ENCODE peak calls at places on chromosomes 16 and 17, in seven cellular contexts. V, O, Q, F, H, D and G are unnamed samples. For H3K27me3, the result is how much of the 10 kb centered on the place peaks cover.

GRCh38 chr16:5069048-5069447 is 2.6 kb upstream of the ALG1 start:
- DNase-seq in V (no peak), O (no peak), Q (no peak), F (no peak), H (no peak), D (no peak), G (no peak)

GRCh38 chr17:15516150-15516549 is 47.1 kb downstream of the TVP23C start:
- DNase-seq in V (no peak), O (no peak), Q (no peak), F (no peak), H (no peak), D (no peak), G (no peak)

GRCh38 chr17:66441012-66441703 is 138.7 kb downstream of the PRKCA start:
- DNase-seq in V (no peak), O (no peak), Q (no peak), F (no peak), H (no peak), D (no peak), G (no peak)

GRCh38 chr16:67260426-67261063 is 11.8 kb downstream of the SLC9A5 start:
- DNase-seq in V (no peak), O (peak), Q (no peak), F (no peak), H (no peak), D (no peak), G (no peak)

GRCh38 chr17:39001703-39002637 is 34.8 kb upstream of the FBXO47 start:
- DNase-seq in V (peak), O (peak), Q (peak), F (peak), H (peak), D (peak), G (no peak)

GRCh38 chr16:86044241-86044671 is 145.3 kb downstream of the IRF8 start:
- DNase-seq in V (peak), O (no peak), Q (no peak), F (no peak), H (peak), D (no peak), G (no peak)

GRCh38 chr16:70634861-70635260 is 11.5 kb upstream of the IL34 start:
- DNase-seq in V (no peak), O (no peak), Q (no peak), F (no peak), H (no peak), D (no peak), G (no peak)

GRCh38 chr17:7351665-7352558 is at the start of gene KCTD11:
- DNase-seq in V (peak), O (peak), Q (peak), F (peak), H (peak), D (peak), G (peak)

GRCh38 chr16:84375773-84376172 is 7.4 kb downstream of the ATP2C2 start:
- DNase-seq in V (no peak), O (no peak), Q (no peak), F (no peak), H (no peak), D (no peak), G (no peak)

GRCh38 chr17:68229619-68230018 is 18.2 kb upstream of the AMZ2 start:
- DNase-seq in V (no peak), O (no peak), Q (no peak), F (no peak), H (no peak), D (no peak), G (no peak)

GRCh38 chr17:68228817-68229570 is 18.8 kb upstream of the AMZ2 start:
- DNase-seq in V (no peak), O (no peak), Q (no peak), F (no peak), H (no peak), D (no peak), G (no peak)

DNA sequence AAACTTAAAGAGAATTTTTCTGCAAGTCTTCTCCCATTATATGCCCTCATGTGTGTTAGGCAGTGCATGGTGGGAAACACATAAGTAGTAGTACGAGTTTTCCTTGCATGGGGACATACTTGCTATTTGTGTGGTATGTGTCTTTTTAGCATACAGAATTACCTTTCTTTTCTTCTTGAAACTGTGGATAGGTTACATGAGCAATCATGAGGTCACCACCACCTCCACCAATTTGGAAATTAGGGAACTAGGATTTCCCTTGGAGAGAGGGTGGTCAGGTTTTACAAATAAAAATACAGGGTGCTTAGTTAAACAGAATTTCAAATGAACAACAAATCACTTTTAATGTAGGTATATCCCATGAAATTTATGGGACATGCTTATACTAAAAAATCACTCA is 16.3 kb upstream of the AMZ2 start:
- DNase-seq in V (no peak), O (no peak), Q (no peak), F (no peak), H (no peak), D (no peak), G (no peak)
- H3K27ac ChIP-seq in V (no peak), O (no peak), Q (no peak), F (no peak), H (no peak), D (no peak), G (no peak)

GRCh38 chr17:65030618-65031017 is 25.9 kb downstream of the GNA13 start:
- DNase-seq in V (no peak), O (no peak), Q (no peak), F (no peak), H (no peak), D (no peak), G (no peak)
- H3K27me3 ChIP-seq in V (under half), O (under half), Q (under half), F (under half), H (under half), D (under half), G (under half)

DNA sequence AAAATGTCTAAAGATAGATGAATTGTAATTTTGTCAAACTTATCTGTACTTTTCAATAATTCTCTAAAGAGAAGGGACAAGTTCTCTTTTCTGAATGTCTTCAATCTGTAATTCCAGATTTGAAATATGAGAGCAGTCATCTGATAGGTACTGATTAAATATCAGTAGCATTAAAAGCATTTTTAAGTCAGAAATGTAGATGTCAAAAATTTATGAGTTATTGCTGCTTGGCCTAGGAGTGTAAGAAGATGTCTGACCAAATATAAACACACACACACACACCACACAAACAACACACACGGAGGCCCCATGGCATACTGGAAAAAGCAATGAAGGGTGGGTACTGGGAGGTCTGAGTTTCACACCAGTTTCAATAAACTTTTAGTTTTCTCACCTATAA is 2.4 kb upstream of the TOB1 start:
- DNase-seq in V (no peak), O (no peak), Q (no peak), F (no peak), H (no peak), D (no peak), G (no peak)
- H3K4me3 ChIP-seq in V (no peak), O (peak), Q (no peak), F (peak), H (peak), D (no peak), G (peak)

GRCh38 chr16:17466876-17467275 is 3.9 kb downstream of the XYLT1 start:
- DNase-seq in V (no peak), O (no peak), Q (no peak), F (no peak), H (no peak), D (no peak), G (no peak)
- H3K27ac ChIP-seq in V (no peak), O (no peak), Q (no peak), F (no peak), H (no peak), D (no peak), G (peak)

GRCh38 chr17:47713980-47714689 is 18.9 kb upstream of the TBX21 start:
- DNase-seq in V (no peak), O (no peak), Q (no peak), F (no peak), H (no peak), D (no peak), G (no peak)
- H3K27me3 ChIP-seq in V (under half), O (under half), Q (under half), F (under half), H (under half), D (under half), G (under half)

GRCh38 chr16:426115-426905 is 861 bp downstream of the RAB11FIP3 start:
- DNase-seq in V (peak), O (no peak), Q (no peak), F (no peak), H (peak), D (no peak), G (no peak)

GRCh38 chr16:424623-425081 is 797 bp upstream of the RAB11FIP3 start:
- DNase-seq in V (peak), O (peak), Q (peak), F (peak), H (peak), D (no peak), G (peak)

GRCh38 chr16:425082-425718 is at the start of gene RAB11FIP3:
- DNase-seq in V (peak), O (peak), Q (peak), F (peak), H (peak), D (peak), G (peak)

GRCh38 chr16:425740-426114 is 278 bp downstream of the RAB11FIP3 start:
- DNase-seq in V (no peak), O (no peak), Q (no peak), F (no peak), H (no peak), D (no peak), G (no peak)

GRCh38 chr16:424033-424622 is 1.3 kb upstream of the RAB11FIP3 start:
- DNase-seq in V (peak), O (peak), Q (peak), F (peak), H (no peak), D (peak), G (peak)
- H3K4me3 ChIP-seq in V (no peak), O (peak), Q (peak), F (peak), H (peak), D (no peak), G (peak)

DNA sequence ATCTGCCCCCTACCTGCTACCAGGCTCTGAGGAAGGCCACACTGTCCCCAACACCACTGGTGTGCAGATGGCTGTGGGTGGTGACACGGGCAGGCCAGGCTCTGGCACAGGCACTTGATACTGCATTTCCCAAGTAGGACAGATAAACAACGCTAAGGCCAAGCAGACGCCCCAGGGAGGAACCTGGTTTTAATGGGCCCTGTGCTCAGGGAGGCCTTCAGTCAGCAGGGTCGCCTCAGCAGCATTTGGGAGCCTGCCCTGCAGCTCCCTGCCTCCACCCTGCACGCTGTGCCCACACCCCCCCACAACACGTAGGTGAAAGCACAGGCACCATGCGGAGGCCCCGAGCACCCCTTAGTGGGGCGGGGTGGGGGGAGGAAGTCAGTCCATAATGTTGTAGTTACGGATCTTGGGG is 3.3 kb upstream of the FASN start:
- DNase-seq in V (no peak), O (no peak), Q (peak), F (no peak), H (peak), D (no peak), G (peak)
- H3K27ac ChIP-seq in V (peak), O (peak), Q (no peak), F (peak), H (peak), D (no peak), G (peak)